ENCODE peak calls at places on chromosomes 1 and 21, in five cellular contexts. I is uterus, T is adrenal gland, U is fibroblast of lung, S is heart right ventricle. G is an unnamed sample.

GRCh38 chr1:39003787-39004186 is 12.7 kb downstream of the AKIRIN1 start:
- DNase-seq in U (peak), T (no peak), S (no peak), I (no peak), G (peak)

GRCh38 chr21:45940621-45941337 is 40.8 kb upstream of the COL6A1 start:
- DNase-seq in I (no peak), S (no peak), U (no peak), T (no peak), G (no peak)

GRCh38 chr1:100517517-100517916 is 20.4 kb upstream of the GPR88 start:
- DNase-seq in T (no peak), S (no peak), U (no peak), I (no peak), G (no peak)

GRCh38 chr21:31564439-31564838 is 95.1 kb upstream of the SOD1 start:
- DNase-seq in S (no peak), I (no peak), T (no peak), U (peak), G (no peak)

GRCh38 chr1:88595355-88595754 is 88.7 kb upstream of the PKN2 start:
- DNase-seq in S (no peak), I (no peak), T (no peak), U (peak), G (peak)

GRCh38 chr1:218674280-218674773 is 329.2 kb downstream of the TGFB2 start:
- DNase-seq in I (no peak), T (no peak), U (peak), S (peak), G (peak)

GRCh38 chr1:73472810-73473209 is 725.2 kb downstream of the LRRIQ3 start:
- DNase-seq in T (no peak), U (no peak), S (no peak), I (no peak), G (no peak)

GRCh38 chr1:221076467-221076866 is 197.2 kb downstream of the HLX start:
- DNase-seq in U (no peak), T (no peak), I (no peak), S (no peak), G (no peak)

GRCh38 chr21:29499734-29500343 is 201.1 kb downstream of the BACH1 start:
- DNase-seq in T (no peak), U (peak), S (no peak), I (no peak), G (no peak)

GRCh38 chr1:12097321-12097720 is 34.2 kb downstream of the TNFRSF8 start:
- DNase-seq in I (no peak), T (no peak), S (no peak), U (peak), G (peak)

GRCh38 chr1:53294557-53294956 is 33.3 kb downstream of the LRP8 start:
- DNase-seq in S (no peak), T (no peak), U (peak), I (no peak), G (peak)

GRCh38 chr1:184418955-184419733 is 32.3 kb downstream of the C1orf21 start:
- DNase-seq in I (no peak), S (no peak), U (peak), T (no peak), G (no peak)

GRCh38 chr1:25253911-25254310 is 6.7 kb upstream of the RSRP1 start:
- DNase-seq in T (no peak), I (no peak), S (no peak), U (peak), G (no peak)

GRCh38 chr1:3650248-3651010 is 526 bp upstream of the WRAP73 start:
- DNase-seq in T (no peak), U (no peak), S (no peak), I (no peak), G (no peak)

GRCh38 chr1:17696417-17697301 is 58.5 kb upstream of the ACTL8 start:
- DNase-seq in U (peak), I (peak), T (peak), S (peak), G (peak)

GRCh38 chr1:113976609-113977278 is 2.5 kb upstream of the OLFML3 start:
- DNase-seq in T (no peak), I (no peak), U (peak), S (peak), G (peak)

GRCh38 chr1:60051191-60051590 is 22.4 kb downstream of the C1orf87 start:
- DNase-seq in U (no peak), I (no peak), S (no peak), T (no peak), G (no peak)

GRCh38 chr1:97832490-97832889 is 88.3 kb downstream of the DPYD start:
- DNase-seq in U (peak), S (peak), I (no peak), T (no peak), G (peak)

GRCh38 chr1:14742181-14742980 is 143.9 kb downstream of the KAZN start:
- DNase-seq in S (no peak), I (no peak), U (peak), T (no peak), G (peak)

GRCh38 chr1:212514056-212514614 is 81.4 kb downstream of the NENF start:
- DNase-seq in S (peak), U (peak), I (no peak), T (peak), G (peak)

GRCh38 chr1:54298284-54299033 is 98.5 kb downstream of the MRPL37 start:
- DNase-seq in I (no peak), S (no peak), U (no peak), T (no peak), G (peak)

GRCh38 chr1:225851810-225852209 is 30.4 kb downstream of the TMEM63A start:
- DNase-seq in U (no peak), I (no peak), T (no peak), S (no peak), G (no peak)

GRCh38 chr1:91020486-91020885 is 1.3 kb downstream of the ZNF644 start:
- DNase-seq in U (no peak), S (no peak), T (no peak), I (no peak), G (peak)

GRCh38 chr21:42376338-42376982 is 10.1 kb upstream of the TFF1 start:
- DNase-seq in T (no peak), S (peak), U (no peak), I (no peak), G (no peak)
- TF ChIP-seq CTCF in T (no peak), S (no peak), U (no peak), I (no peak), G (no peak)

GRCh38 chr1:154940213-154940879 is 3.8 kb upstream of the PMVK start:
- DNase-seq in I (no peak), T (no peak), U (no peak), S (no peak), G (no peak)
- H3K4me3 ChIP-seq in I (no peak), T (no peak), U (no peak), S (no peak), G (no peak)

GRCh38 chr1:150225546-150225945 is 10.4 kb downstream of the ANP32E start:
- DNase-seq in S (no peak), I (no peak), U (no peak), T (no peak), G (no peak)

GRCh38 chr1:150227228-150227627 is 8.7 kb downstream of the ANP32E start:
- DNase-seq in S (no peak), I (no peak), T (no peak), U (no peak), G (no peak)

GRCh38 chr1:150226486-150226885 is 9.4 kb downstream of the ANP32E start:
- DNase-seq in U (no peak), T (no peak), I (no peak), S (no peak), G (no peak)

GRCh38 chr1:150221552-150221951 is 14.4 kb downstream of the ANP32E start:
- DNase-seq in T (no peak), I (no peak), U (peak), S (no peak), G (peak)
- TF ChIP-seq CTCF in T (peak), I (no peak), U (peak), S (peak), G (peak)

DNA sequence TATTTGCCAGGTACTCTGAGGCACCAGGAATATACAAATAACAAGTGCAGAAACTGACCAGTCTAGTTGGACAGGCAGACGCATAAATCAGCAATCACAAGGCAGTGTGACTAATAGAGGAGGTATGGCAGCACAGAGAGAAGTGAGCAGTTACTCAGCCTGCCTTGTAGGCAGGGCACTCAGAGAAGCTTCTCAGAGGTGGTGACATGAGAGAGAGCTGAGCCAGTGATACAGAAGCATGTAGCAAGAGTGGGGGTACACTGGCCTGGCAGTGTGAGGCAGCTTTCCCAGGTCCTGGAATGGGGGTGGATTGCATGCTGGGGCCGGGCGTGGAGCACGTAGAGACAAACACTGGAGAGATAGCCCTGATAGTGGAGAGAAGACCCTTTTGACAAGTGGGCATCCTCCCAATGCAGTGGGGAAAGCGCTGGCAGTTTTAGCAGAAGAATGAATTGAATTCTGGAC is 7.8 kb downstream of the PHLDA3 start:
- DNase-seq in U (peak), I (peak), S (no peak), T (peak), G (peak)
- H3K4me3 ChIP-seq in U (peak), I (no peak), S (no peak), T (no peak), G (no peak)

DNA sequence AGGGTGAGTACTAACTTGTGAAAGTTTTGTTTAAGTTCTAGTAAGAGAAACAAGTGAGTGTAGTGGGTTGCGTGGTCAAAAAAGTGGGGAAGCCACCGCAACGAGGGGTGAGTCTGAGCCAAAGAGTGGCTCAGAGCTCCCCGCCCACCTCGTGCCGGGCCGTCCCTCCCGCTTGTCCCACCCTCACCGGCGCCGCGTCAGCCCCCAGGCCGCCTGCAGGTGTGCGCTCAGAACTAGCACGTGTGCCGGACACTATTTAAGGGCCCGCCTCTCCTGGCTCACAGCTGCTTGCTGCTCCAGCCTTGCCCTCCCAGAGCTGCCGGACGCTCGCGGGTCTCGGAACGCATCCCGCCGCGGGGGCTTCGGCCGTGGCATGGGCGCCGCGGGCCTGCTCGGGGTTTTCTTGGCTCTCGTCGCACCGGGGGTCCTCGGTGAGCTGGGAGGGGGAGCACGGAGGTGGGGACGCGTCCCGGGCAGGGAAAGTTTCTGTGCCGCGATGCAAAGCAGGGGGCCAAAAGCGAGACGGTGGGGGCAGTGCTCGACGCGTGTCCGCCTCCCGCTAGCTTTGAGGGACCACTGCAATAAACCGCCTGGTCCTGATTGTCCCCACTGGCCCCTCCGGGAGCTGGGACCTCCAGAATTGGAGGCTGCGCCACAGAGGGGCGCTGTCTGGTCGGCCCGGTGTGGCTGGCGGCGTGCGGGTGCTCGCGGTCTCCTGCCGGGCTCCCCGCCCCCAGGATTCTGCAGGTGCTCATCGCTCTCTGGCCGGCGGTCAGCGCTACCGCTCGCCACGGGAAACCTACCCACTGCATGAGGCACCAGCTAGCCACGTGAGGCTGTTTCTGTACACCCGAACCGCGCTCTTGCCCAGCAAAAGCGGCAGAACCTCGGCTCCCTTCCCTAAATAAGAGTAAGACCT is at the start of gene CR2:
- DNase-seq in T (peak), S (no peak), U (peak), I (peak), G (no peak)
- TF ChIP-seq CTCF in T (no peak), S (no peak), U (peak), I (no peak), G (no peak)

GRCh38 chr1:44040418-44040817 is 9.2 kb upstream of the SLC6A9 start:
- DNase-seq in I (no peak), T (no peak), U (no peak), S (no peak), G (peak)
- H3K4me3 ChIP-seq in I (no peak), T (no peak), U (no peak), S (no peak), G (no peak)

GRCh38 chr1:152440635-152441471 is 26.8 kb upstream of the CRNN start:
- DNase-seq in U (peak), I (peak), T (peak), S (peak), G (peak)
- TF ChIP-seq CTCF in U (peak), I (peak), T (peak), S (peak), G (peak)

G was measured in fibroblast of the aortic adventitia.